ENCODE peak calls at places on chromosomes 4 and X, in five cellular contexts. One of them, this sample, is unnamed.

GRCh38 chr4:57051100-57051499 is 59.1 kb downstream of the IGFBP7 start:
- DNase-seq in suprapubic skin: no peak
- DNase-seq in esophagus squamous epithelium: no peak
- DNase-seq in ovary: no peak
- DNase-seq in GM12878: no peak
- DNase-seq in this sample: no peak

GRCh38 chrX:72280210-72280882 is 3.3 kb upstream of the RPS4X start:
- DNase-seq in GM12878: no peak
- DNase-seq in suprapubic skin: no peak
- DNase-seq in ovary: no peak
- DNase-seq in esophagus squamous epithelium: no peak
- DNase-seq in this sample: no peak

GRCh38 chrX:29661290-29661689 is 554.1 kb upstream of the MAGEB2 start:
- DNase-seq in esophagus squamous epithelium: no peak
- DNase-seq in suprapubic skin: no peak
- DNase-seq in GM12878: no peak
- DNase-seq in ovary: no peak
- DNase-seq in this sample: no peak

GRCh38 chr4:140851032-140851636 is 94.9 kb upstream of the TBC1D9 start:
- DNase-seq in GM12878: peak; percentile 33
- DNase-seq in esophagus squamous epithelium: no peak
- DNase-seq in suprapubic skin: no peak
- DNase-seq in ovary: peak; percentile 26
- DNase-seq in this sample: peak; percentile 66

GRCh38 chr4:15479089-15479912 is 9.6 kb downstream of the CC2D2A start:
- DNase-seq in ovary: peak; percentile 59
- DNase-seq in esophagus squamous epithelium: no peak
- DNase-seq in GM12878: no peak
- DNase-seq in suprapubic skin: no peak
- DNase-seq in this sample: peak; percentile 73

GRCh38 chr4:128191115-128191897 is 96.3 kb downstream of the PGRMC2 start:
- DNase-seq in suprapubic skin: no peak
- DNase-seq in GM12878: peak; percentile 54
- DNase-seq in esophagus squamous epithelium: no peak
- DNase-seq in ovary: peak; percentile 67
- DNase-seq in this sample: peak; percentile 76

GRCh38 chr4:135201081-135201480 is 999.5 kb upstream of the PABPC4L start:
- DNase-seq in GM12878: no peak
- DNase-seq in ovary: no peak
- DNase-seq in suprapubic skin: no peak
- DNase-seq in esophagus squamous epithelium: no peak
- DNase-seq in this sample: no peak

GRCh38 chrX:118254611-118255010 is 91.3 kb upstream of the WDR44 start:
- DNase-seq in GM12878: peak; percentile 23
- DNase-seq in suprapubic skin: no peak
- DNase-seq in ovary: peak; percentile 50
- DNase-seq in esophagus squamous epithelium: no peak
- DNase-seq in this sample: peak; percentile 43

GRCh38 chr4:173176010-173176409 is 7.4 kb downstream of the GALNT7 start:
- DNase-seq in ovary: no peak
- DNase-seq in GM12878: no peak
- DNase-seq in esophagus squamous epithelium: no peak
- DNase-seq in suprapubic skin: no peak
- DNase-seq in this sample: no peak

GRCh38 chr4:136124251-136124745 is 1408.0 kb downstream of the PCDH18 start:
- DNase-seq in GM12878: no peak
- DNase-seq in ovary: no peak
- DNase-seq in suprapubic skin: no peak
- DNase-seq in esophagus squamous epithelium: no peak
- DNase-seq in this sample: no peak

DNA sequence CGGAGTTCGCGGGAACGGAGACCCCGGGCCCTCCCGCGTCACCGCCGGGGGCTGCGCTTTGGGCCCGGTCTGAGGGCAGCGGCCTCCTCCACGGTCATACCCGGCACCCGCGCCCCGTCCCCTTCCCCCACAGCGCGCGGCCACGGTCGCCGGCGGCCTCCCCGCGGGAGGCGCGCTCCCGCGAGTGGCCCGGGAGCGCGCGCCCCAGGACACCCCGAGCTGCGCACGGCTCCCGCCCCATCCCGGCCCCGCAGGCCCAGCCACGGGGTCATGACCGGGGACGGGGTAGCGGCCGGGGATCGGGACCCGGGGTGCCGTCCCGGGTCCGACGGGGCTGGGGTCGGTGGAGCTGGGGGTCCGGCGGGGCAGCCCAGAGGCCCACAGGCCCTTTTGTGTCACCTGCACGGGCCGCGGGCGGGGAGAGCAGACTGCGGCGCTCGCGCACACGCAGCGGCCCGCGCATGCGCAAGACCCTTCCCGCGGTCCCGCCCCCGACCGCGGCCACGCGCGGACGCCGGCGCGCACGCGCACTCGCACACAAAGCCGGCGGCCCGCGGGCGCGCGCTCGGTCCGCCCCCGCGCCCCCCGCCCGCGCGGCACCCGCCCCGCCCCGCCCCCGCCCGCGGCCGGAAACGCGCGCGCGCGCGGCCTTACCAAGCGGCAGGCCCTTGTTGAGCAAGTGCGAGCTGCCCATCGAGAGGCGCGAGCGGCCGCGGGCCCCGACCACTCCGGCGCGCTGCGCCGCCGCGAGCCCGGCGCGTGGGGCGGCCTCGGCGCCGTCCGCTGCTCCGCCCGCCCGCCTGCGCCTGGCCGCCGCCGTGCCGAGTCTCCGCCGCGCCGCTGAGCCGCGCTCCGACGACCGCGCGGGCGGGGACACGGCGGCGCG is at the start of gene CTBP1:
- DNase-seq in suprapubic skin: peak; percentile 79
- DNase-seq in esophagus squamous epithelium: no peak
- DNase-seq in ovary: peak; percentile 86
- DNase-seq in GM12878: no peak
- DNase-seq in this sample: peak; percentile 85
- TF ChIP-seq POLR2A in suprapubic skin: no peak
- TF ChIP-seq POLR2A in esophagus squamous epithelium: peak; percentile 88
- TF ChIP-seq POLR2A in ovary: peak; percentile 59
- TF ChIP-seq POLR2A in GM12878: no peak
- TF ChIP-seq POLR2A in this sample: peak; percentile 45

GRCh38 chr4:74615411-74615810 is 170.5 kb downstream of the AREG start:
- DNase-seq in esophagus squamous epithelium: no peak
- DNase-seq in ovary: no peak
- DNase-seq in suprapubic skin: no peak
- DNase-seq in GM12878: no peak
- DNase-seq in this sample: no peak

GRCh38 chr4:74621616-74622015 is 172.7 kb downstream of the BTC start:
- DNase-seq in ovary: no peak
- DNase-seq in suprapubic skin: no peak
- DNase-seq in GM12878: no peak
- DNase-seq in esophagus squamous epithelium: no peak
- DNase-seq in this sample: no peak

GRCh38 chr4:74618166-74618565 is 173.2 kb downstream of the AREG start:
- DNase-seq in suprapubic skin: no peak
- DNase-seq in GM12878: no peak
- DNase-seq in esophagus squamous epithelium: no peak
- DNase-seq in ovary: no peak
- DNase-seq in this sample: no peak

GRCh38 chr4:74619931-74620702 is 174.2 kb downstream of the BTC start:
- DNase-seq in suprapubic skin: no peak
- DNase-seq in GM12878: no peak
- DNase-seq in ovary: no peak
- DNase-seq in esophagus squamous epithelium: no peak
- DNase-seq in this sample: no peak

DNA sequence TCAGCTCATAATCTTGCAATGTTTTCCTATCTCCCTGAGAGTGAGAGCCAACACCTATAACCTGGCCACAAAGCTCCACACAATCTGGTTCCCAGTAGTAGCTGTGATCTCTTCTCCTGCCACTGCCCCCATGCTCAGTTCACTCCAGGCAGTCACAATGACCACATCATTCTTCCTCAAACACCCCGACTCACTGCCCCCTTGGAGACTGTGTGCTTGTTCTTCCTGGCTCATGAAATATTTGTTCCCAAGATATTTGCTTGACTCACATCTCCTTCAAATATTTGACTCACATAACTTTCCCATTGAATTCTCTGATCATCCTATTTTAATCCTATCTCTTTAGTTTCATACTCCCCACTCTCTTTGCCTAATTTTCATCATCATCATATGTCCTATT is 173.7 kb downstream of the AREG start:
- DNase-seq in esophagus squamous epithelium: no peak
- DNase-seq in GM12878: no peak
- DNase-seq in ovary: no peak
- DNase-seq in suprapubic skin: no peak
- DNase-seq in this sample: no peak
- H3K27ac ChIP-seq in esophagus squamous epithelium: no peak overlapping the region
- H3K27ac ChIP-seq in GM12878: no peak overlapping the region
- H3K27ac ChIP-seq in ovary: no peak overlapping the region
- H3K27ac ChIP-seq in suprapubic skin: no peak overlapping the region
- H3K27ac ChIP-seq in this sample: no peak overlapping the region

GRCh38 chr4:41934813-41935651 is at the start of gene TMEM33:
- DNase-seq in suprapubic skin: peak; percentile 91
- DNase-seq in GM12878: peak; percentile 71
- DNase-seq in esophagus squamous epithelium: peak; percentile 18
- DNase-seq in ovary: peak; percentile 83
- DNase-seq in this sample: peak; percentile 89
- TF ChIP-seq POLR2A in suprapubic skin: peak; percentile 37
- TF ChIP-seq POLR2A in GM12878: peak; percentile 85
- TF ChIP-seq POLR2A in esophagus squamous epithelium: peak; percentile 82
- TF ChIP-seq POLR2A in ovary: peak; percentile 51
- TF ChIP-seq POLR2A in this sample: peak; percentile 83

DNA sequence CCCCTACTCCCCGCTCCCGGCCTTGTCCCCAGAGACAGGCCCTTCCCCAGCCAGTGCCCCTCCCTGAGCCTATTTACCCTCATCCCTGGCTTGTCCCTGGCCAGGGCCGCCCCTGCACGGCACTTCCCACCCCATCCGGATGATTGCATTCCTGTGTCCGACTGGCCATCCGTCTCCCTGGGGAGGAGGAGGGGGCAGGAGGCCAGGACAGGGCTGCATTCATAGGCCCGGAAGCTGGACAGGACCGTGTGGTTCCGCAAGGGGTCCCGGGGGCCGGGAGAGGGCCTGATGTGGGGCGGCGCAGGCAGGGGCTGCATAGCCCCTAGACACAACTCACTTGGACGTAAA is 22.8 kb downstream of the CTBP1 start:
- DNase-seq in ovary: no peak
- DNase-seq in GM12878: no peak
- DNase-seq in esophagus squamous epithelium: no peak
- DNase-seq in suprapubic skin: no peak
- DNase-seq in this sample: peak; percentile 67
- H3K27ac ChIP-seq in ovary: no peak overlapping the region
- H3K27ac ChIP-seq in GM12878: no peak overlapping the region
- H3K27ac ChIP-seq in esophagus squamous epithelium: no peak overlapping the region
- H3K27ac ChIP-seq in suprapubic skin: no peak overlapping the region
- H3K27ac ChIP-seq in this sample: no peak overlapping the region

DNA sequence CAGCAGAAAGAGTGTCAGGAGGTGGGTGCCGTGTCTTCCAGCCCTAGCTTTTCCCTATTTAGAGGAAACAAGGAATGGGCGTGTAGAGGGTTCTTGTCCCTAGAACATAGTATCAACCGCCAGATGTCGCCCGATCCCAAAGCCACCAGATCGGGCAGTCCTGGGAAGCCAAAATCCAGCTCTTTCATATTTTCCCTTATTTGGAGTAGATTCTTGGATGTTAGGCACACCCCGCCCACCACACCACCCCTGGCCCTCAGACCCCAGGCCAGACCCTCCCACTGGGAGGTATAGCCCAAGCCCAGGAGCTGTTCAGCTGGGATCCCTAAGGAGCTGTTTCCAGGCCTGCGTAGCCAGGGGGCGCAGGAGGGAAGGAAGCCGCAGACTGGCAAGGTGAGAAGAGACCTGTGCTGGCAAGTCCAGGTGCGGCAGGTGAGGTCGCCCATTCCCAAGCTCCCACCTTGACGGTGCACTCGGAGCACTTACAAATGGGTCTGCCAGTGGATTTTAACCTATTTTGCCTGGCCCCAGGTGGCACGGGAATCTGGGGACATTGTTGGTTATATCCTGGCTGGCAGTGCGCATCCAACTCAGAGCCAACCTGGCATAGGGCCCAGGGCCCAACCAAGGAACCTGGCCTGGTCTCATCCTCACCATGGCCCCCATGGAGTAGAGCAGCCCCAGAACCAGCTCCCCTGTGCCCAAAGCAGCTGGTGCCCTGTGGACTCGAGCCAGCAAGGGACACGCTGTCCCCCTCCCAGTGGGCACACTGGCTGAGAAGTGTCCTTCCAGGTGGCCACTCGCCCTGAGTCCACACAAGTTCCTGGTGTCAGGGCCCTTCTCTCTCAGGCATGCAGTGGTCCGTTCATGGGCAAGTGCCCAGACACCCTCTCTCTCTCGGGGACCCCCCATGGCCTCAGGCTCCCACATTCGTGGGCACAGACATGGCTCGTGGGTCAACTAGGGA is 811 bp downstream of the FLNA start:
- DNase-seq in esophagus squamous epithelium: no peak
- DNase-seq in ovary: peak; percentile 63
- DNase-seq in GM12878: peak; percentile 5
- DNase-seq in suprapubic skin: no peak
- DNase-seq in this sample: peak; percentile 84
- TF ChIP-seq POLR2A in esophagus squamous epithelium: peak; percentile 59
- TF ChIP-seq POLR2A in ovary: no peak
- TF ChIP-seq POLR2A in GM12878: no peak
- TF ChIP-seq POLR2A in suprapubic skin: no peak
- TF ChIP-seq POLR2A in this sample: no peak

DNA sequence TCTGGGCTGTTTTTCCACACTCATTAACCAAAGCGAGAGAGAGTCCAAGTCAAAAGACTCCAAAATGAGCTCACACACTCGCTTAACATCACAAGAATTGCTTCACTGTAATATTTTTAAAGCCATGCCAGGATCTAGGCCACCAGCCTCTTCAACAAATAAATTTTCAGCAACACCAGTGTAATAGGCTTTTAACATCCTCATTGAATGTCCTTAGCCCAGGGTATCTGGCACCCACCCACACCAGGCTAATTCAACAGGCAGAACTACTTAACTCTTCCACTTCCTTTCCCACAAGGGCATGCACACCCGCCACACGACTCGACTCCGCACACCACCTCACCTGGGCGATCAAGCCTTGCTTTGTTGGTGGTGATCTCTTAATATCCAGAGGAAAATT is 34.2 kb downstream of the FAT1 start:
- DNase-seq in suprapubic skin: no peak
- DNase-seq in GM12878: no peak
- DNase-seq in ovary: no peak
- DNase-seq in esophagus squamous epithelium: no peak
- DNase-seq in this sample: no peak
- H3K27ac ChIP-seq in suprapubic skin: peak overlapping the region; percentile 36
- H3K27ac ChIP-seq in GM12878: no peak overlapping the region
- H3K27ac ChIP-seq in ovary: no peak overlapping the region
- H3K27ac ChIP-seq in esophagus squamous epithelium: no peak overlapping the region
- H3K27ac ChIP-seq in this sample: no peak overlapping the region

DNA sequence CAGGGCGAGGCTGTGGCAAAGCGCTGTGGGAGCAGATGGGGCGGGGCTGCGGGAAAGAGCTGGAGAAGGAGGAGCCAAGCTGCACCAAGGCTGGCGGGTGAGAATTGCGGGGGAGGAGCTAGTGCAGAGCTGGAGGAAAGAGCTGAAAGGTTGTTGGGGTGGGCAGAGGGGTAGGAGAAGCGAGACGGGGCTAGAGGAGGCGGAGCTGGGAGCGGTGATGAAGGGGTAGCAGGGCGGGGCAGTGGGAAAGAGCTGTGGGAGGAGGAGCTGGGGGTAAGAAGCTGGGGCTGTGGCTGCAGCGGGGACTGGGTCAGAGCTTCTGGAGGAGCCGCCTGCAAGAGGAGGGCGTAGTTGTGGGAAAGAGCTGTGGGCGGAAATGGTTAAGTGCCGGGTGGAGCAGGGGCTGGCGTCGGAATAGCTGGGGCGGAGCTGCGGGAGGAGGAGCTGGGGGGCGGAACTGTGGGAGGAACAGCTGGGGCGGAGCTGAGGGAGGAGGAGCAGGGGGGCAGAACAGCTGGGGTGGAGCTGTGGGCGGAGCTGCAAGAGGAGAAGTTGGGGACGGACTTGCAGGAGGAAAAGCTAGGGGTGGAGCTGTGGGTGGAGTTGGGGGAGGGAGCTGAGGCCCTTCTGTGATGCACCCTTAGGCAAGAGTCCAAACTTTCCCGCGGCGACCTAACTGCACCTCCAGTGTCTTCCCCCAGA is 1.9 kb upstream of the EOLA2 start:
- DNase-seq in suprapubic skin: peak; percentile 95
- DNase-seq in esophagus squamous epithelium: peak; percentile 77
- DNase-seq in GM12878: peak; percentile 88
- DNase-seq in ovary: peak; percentile 95
- DNase-seq in this sample: peak; percentile 96
- TF ChIP-seq POLR2A in suprapubic skin: no peak
- TF ChIP-seq POLR2A in esophagus squamous epithelium: peak; percentile 23
- TF ChIP-seq POLR2A in GM12878: peak; percentile 42
- TF ChIP-seq POLR2A in ovary: no peak
- TF ChIP-seq POLR2A in this sample: peak; percentile 32